ENCODE peak calls at places on chromosomes 3 and 15, in five cellular contexts. W is Calu3, B is GM10248, R is A172, L is NCI-H1092 treated with DMSO at 0.1 percent for 48 hours. J is an unnamed sample.

GRCh38 chr3:117200962-117201361 is 491.4 kb downstream of the TUSC7 start:
- DNase-seq in R (no peak), B (no peak), L (no peak), W (no peak), J (no peak)

GRCh38 chr3:10933470-10933957 is 59.0 kb upstream of the SLC6A1 start:
- DNase-seq in W (no peak), L (peak), R (no peak), B (no peak), J (no peak)

GRCh38 chr3:195872800-195873199 is 35.6 kb downstream of the TNK2 start:
- DNase-seq in B (no peak), W (no peak), R (no peak), L (no peak), J (no peak)

GRCh38 chr3:87088984-87089841 is 98.3 kb upstream of the VGLL3 start:
- DNase-seq in R (no peak), B (peak), L (no peak), W (peak), J (peak)

GRCh38 chr3:132593950-132594328 is 3.1 kb upstream of the ACKR4 start:
- DNase-seq in R (peak), L (no peak), W (no peak), B (no peak), J (no peak)

GRCh38 chr15:26261413-26261812 is 398.3 kb upstream of the ATP10A start:
- DNase-seq in L (no peak), R (no peak), B (no peak), W (no peak), J (no peak)

GRCh38 chr3:120497318-120497717 is 46.5 kb upstream of the FSTL1 start:
- DNase-seq in R (peak), W (no peak), L (no peak), B (no peak), J (no peak)

GRCh38 chr15:95162967-95163531 is 931.7 kb downstream of the MCTP2 start:
- DNase-seq in B (no peak), W (no peak), L (no peak), R (peak), J (no peak)

GRCh38 chr3:48371651-48372376 is at the start of gene FBXW12:
- DNase-seq in R (no peak), B (no peak), W (no peak), L (no peak), J (no peak)

GRCh38 chr3:42884324-42884723 is 8.6 kb upstream of the CYP8B1 start:
- DNase-seq in L (no peak), W (peak), R (no peak), B (no peak), J (no peak)

GRCh38 chr3:38521391-38521987 is 25.3 kb downstream of the EXOG start:
- DNase-seq in L (peak), W (peak), R (peak), B (peak), J (peak)

GRCh38 chr3:29914861-29915524 is 634.1 kb downstream of the RBMS3 start:
- DNase-seq in L (no peak), W (no peak), B (no peak), R (no peak), J (no peak)

GRCh38 chr15:71151061-71151460 is 35.8 kb downstream of the THSD4 start:
- DNase-seq in L (no peak), W (no peak), R (no peak), B (no peak), J (no peak)

GRCh38 chr15:77507911-77508310 is 87.2 kb downstream of the HMG20A start:
- DNase-seq in W (peak), B (no peak), R (peak), L (no peak), J (no peak)

GRCh38 chr15:76667943-76668715 is 237.0 kb downstream of the SCAPER start:
- DNase-seq in R (no peak), W (no peak), B (no peak), L (no peak), J (no peak)

GRCh38 chr15:69885182-69886041 is 212.3 kb downstream of the TLE3 start:
- DNase-seq in W (no peak), B (no peak), L (no peak), R (no peak), J (no peak)

GRCh38 chr3:65545429-65545828 is 493.3 kb downstream of the MAGI1 start:
- DNase-seq in L (no peak), W (no peak), B (no peak), R (peak), J (no peak)

GRCh38 chr3:183073839-183074615 is 25.3 kb downstream of the MCCC1 start:
- DNase-seq in W (no peak), R (peak), B (no peak), L (no peak), J (no peak)

GRCh38 chr3:50371133-50371670 is 11.9 kb upstream of the TMEM115 start:
- DNase-seq in L (no peak), B (no peak), R (no peak), W (no peak), J (no peak)

GRCh38 chr3:48092270-48092669 is 76.1 kb upstream of the MAP4 start:
- DNase-seq in R (no peak), L (no peak), B (no peak), W (no peak), J (no peak)

GRCh38 chr15:60397772-60398445 is at the start of gene ANXA2:
- DNase-seq in B (peak), R (peak), W (peak), L (peak), J (peak)

GRCh38 chr15:68205949-68206539 is 912 bp upstream of the CALML4 start:
- DNase-seq in R (no peak), B (peak), W (peak), L (no peak), J (peak)

J was measured in WTC11.